ENCODE peak calls at places on chromosomes 11 and 22, in four cellular contexts. One of them, this sample, is unnamed.

GRCh38 chr22:38164578-38164953 is 17.1 kb downstream of the PLA2G6 start:
- DNase-seq in HepG2: no peak
- DNase-seq in HEK293T: no peak
- DNase-seq in GM12878: no peak
- DNase-seq in this sample: no peak

GRCh38 chr11:64356498-64357411 is 2.2 kb upstream of the RPS6KA4 start:
- DNase-seq in HepG2: peak; percentile 65
- DNase-seq in HEK293T: peak; percentile 80
- DNase-seq in GM12878: no peak
- DNase-seq in this sample: no peak

GRCh38 chr22:49964493-49965290 is 4.1 kb downstream of the PIM3 start:
- DNase-seq in HepG2: no peak
- DNase-seq in HEK293T: no peak
- DNase-seq in GM12878: no peak
- DNase-seq in this sample: peak; percentile 51

GRCh38 chr11:111788051-111788450 is 21.9 kb upstream of the PPP2R1B start:
- DNase-seq in HepG2: no peak
- DNase-seq in HEK293T: no peak
- DNase-seq in GM12878: no peak
- DNase-seq in this sample: no peak

GRCh38 chr11:95242990-95243590 is 12.1 kb upstream of the SESN3 start:
- DNase-seq in HepG2: no peak
- DNase-seq in HEK293T: no peak
- DNase-seq in GM12878: no peak
- DNase-seq in this sample: no peak

GRCh38 chr22:49936018-49936972 is 17.9 kb downstream of the CRELD2 start:
- DNase-seq in HepG2: peak; percentile 93
- DNase-seq in HEK293T: peak; percentile 35
- DNase-seq in GM12878: peak; percentile 69
- DNase-seq in this sample: peak; percentile 79

GRCh38 chr22:49957826-49958461 is 2.6 kb upstream of the PIM3 start:
- DNase-seq in HepG2: no peak
- DNase-seq in HEK293T: no peak
- DNase-seq in GM12878: no peak
- DNase-seq in this sample: no peak

GRCh38 chr22:26589367-26589844 is 526 bp downstream of the TPST2 start:
- DNase-seq in HepG2: no peak
- DNase-seq in HEK293T: peak; percentile 63
- DNase-seq in GM12878: no peak
- DNase-seq in this sample: no peak

DNA sequence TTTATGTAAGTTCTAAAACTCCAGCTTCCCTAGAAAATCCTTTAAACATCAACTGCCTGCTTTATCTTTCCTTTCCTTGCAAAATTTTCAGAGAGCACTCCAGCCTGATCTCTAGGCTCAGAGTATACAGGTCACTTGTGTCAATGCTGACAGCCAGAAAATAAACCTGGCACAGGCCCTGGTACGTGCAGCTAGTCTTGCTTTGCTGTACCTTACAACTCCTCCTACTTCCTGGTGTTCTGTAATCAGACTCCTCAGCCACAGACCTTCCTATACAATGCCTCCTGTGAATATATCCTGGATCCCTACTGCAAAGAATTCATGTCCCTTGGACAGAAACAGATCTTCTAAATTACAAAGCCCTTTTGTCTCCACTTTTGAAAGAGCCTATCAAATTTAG is 24.2 kb upstream of the TMEM123 start:
- DNase-seq in HepG2: peak; percentile 95
- DNase-seq in HEK293T: peak; percentile 29
- DNase-seq in GM12878: no peak
- DNase-seq in this sample: no peak
- TF ChIP-seq SUZ12 in HepG2: no peak
- TF ChIP-seq SUZ12 in HEK293T: no peak
- TF ChIP-seq SUZ12 in GM12878: no peak
- TF ChIP-seq SUZ12 in this sample: no peak

GRCh38 chr22:18059473-18059872 is 18.3 kb upstream of the PEX26 start:
- DNase-seq in HepG2: no peak
- DNase-seq in HEK293T: no peak
- DNase-seq in GM12878: no peak
- DNase-seq in this sample: no peak

GRCh38 chr22:18059991-18060390 is 17.8 kb upstream of the PEX26 start:
- DNase-seq in HepG2: no peak
- DNase-seq in HEK293T: no peak
- DNase-seq in GM12878: no peak
- DNase-seq in this sample: no peak

GRCh38 chr22:18058770-18059169 is 19.0 kb upstream of the PEX26 start:
- DNase-seq in HepG2: no peak
- DNase-seq in HEK293T: no peak
- DNase-seq in GM12878: no peak
- DNase-seq in this sample: no peak

GRCh38 chr22:18062421-18062820 is 15.4 kb upstream of the PEX26 start:
- DNase-seq in HepG2: no peak
- DNase-seq in HEK293T: no peak
- DNase-seq in GM12878: no peak
- DNase-seq in this sample: no peak

DNA sequence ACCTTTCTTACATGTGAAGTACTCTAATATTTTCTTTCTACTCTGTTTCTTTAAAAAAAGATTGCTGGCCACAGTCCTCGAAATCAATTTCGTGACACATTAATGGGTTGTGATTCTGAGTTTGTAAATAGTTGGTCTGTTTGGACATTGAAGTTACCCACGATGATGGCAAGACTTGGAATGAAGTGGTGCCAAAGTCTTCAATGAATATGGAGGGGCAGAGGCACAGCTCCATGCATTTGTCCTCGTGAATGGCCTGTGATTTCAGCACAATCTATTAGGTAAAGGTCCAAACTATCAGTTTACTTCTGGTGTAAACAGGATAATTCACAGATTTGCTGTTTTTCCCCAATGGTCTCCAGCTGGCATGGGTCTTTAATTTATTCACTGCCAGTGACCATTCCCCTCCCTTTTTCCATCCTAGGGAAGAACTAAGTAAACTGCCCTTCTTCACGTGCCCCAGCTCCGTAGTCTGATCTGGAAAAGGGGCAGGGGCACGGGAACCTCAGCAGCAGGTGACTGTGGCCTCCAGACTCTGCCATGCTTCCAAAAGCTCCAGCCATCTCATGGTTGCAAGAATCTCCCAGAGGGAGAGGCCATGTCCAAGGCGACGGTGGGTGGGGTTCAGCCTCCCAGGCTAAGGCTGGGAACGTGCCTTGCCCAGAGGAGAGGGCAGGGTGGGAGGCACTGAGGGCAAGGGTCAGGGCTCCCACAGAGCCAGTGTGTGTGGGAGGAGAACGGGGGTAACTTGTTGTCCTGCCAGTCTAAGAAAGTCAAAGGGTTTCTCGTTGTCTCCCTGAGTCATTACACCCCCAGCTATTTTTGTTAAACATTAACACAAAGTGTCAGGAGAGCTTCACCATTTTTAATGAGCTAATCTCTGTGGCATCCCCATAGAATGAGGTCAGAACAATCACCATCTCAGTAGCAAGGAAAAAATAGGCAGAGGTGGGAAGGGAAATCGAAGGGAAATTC is 16.9 kb upstream of the PEX26 start:
- DNase-seq in HepG2: peak; percentile 88
- DNase-seq in HEK293T: no peak
- DNase-seq in GM12878: no peak
- DNase-seq in this sample: no peak
- TF ChIP-seq SUZ12 in HepG2: no peak
- TF ChIP-seq SUZ12 in HEK293T: no peak
- TF ChIP-seq SUZ12 in GM12878: no peak
- TF ChIP-seq SUZ12 in this sample: no peak

DNA sequence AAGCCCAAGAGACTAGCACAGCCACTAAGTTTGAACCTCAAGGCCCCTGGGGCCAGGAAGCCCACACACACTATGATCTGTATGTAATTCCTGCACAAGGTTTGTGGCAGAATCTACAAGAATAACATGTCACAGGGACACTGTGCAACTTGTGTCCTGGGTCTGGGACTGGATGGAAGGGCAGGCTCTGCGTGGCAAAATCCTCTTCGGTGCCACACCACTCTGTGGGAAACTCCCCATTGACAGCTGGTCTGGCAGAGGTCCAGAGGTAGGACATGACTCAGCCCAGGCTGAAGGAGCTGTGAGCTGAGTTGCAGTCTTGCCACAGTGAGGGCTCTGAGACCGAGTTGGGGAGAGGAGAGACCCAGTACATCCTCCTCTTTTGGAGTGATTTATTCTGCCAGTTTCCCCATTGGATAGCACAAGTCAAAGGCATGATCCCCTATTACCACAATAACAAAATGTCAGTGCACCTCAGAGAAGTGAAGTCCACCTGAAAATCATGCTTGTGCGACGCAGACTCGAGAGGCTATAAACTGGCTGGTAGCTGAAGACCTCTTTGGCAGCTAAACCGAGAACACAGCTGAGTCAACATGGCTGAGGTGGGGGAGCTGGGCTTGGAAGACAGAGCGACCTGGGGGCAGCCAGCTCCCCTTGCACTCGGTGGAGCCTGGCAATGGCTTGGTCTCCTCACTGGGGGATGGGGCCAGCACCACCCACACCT is 23.3 kb upstream of the SERPIND1 start:
- DNase-seq in HepG2: no peak
- DNase-seq in HEK293T: no peak
- DNase-seq in GM12878: peak; percentile 59
- DNase-seq in this sample: no peak
- TF ChIP-seq SUZ12 in HepG2: no peak
- TF ChIP-seq SUZ12 in HEK293T: no peak
- TF ChIP-seq SUZ12 in GM12878: no peak
- TF ChIP-seq SUZ12 in this sample: no peak

GRCh38 chr22:24440718-24441405 is 13.5 kb downstream of the ADORA2A start:
- DNase-seq in HepG2: no peak
- DNase-seq in HEK293T: no peak
- DNase-seq in GM12878: no peak
- DNase-seq in this sample: no peak
- TF ChIP-seq SUZ12 in HepG2: no peak
- TF ChIP-seq SUZ12 in HEK293T: no peak
- TF ChIP-seq SUZ12 in GM12878: no peak
- TF ChIP-seq SUZ12 in this sample: no peak

GRCh38 chr11:125123947-125124633 is 12.7 kb upstream of the TMEM218 start:
- DNase-seq in HepG2: peak; percentile 73
- DNase-seq in HEK293T: peak; percentile 61
- DNase-seq in GM12878: no peak
- DNase-seq in this sample: no peak
- TF ChIP-seq SUZ12 in HepG2: no peak
- TF ChIP-seq SUZ12 in HEK293T: no peak
- TF ChIP-seq SUZ12 in GM12878: no peak
- TF ChIP-seq SUZ12 in this sample: no peak

GRCh38 chr11:59173964-59174663 is 2.2 kb downstream of the DTX4 start:
- DNase-seq in HepG2: peak; percentile 89
- DNase-seq in HEK293T: no peak
- DNase-seq in GM12878: no peak
- DNase-seq in this sample: no peak

GRCh38 chr11:59174664-59175033 is 2.7 kb downstream of the DTX4 start:
- DNase-seq in HepG2: peak; percentile 68
- DNase-seq in HEK293T: no peak
- DNase-seq in GM12878: no peak
- DNase-seq in this sample: no peak

GRCh38 chr11:59173080-59173963 is 1.4 kb downstream of the DTX4 start:
- DNase-seq in HepG2: peak; percentile 13
- DNase-seq in HEK293T: no peak
- DNase-seq in GM12878: no peak
- DNase-seq in this sample: no peak

GRCh38 chr11:59172345-59173079 is 580 bp downstream of the DTX4 start:
- DNase-seq in HepG2: peak; percentile 10
- DNase-seq in HEK293T: peak; percentile 15
- DNase-seq in GM12878: peak; percentile 60
- DNase-seq in this sample: peak; percentile 72

DNA sequence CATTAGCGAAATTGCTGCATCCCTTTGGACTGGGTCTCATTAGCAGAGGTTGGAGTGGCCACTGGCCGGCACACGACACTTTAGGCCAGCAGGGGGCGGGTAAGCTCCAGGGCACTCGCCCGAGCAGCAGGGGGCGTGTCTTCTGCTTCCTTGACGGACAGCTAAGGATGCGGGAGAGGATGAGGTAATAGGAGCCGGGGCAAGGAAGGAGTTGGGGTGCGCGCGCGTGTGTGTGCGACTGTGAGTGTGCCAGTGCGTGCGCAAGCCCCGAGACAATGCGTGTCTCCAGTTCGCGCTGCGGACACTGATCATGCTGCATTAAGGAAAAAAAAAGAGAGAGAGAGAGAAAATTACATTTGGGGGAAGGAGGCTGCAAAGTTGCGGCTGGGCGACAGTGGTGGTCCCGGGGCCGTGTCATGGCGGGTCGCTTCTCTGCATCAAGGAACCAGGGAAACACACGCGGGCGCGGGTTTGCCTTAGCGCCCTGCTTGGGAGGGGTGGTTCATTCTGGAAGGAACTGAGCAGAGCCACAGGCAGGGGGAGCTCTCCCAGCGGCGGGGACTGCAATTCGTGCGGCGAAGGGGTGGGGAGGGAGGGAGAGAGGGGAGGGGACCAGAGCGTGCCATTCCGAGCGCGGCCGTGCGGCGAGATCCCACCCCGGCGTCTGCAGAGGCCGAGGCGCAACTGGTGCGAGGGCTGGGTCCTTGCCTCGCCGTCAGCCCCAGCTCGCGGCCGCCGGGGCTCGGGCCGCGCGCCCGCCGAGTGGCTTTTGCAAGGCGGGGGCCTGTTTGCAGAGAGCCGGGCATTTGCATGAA is at the start of gene DTX4:
- DNase-seq in HepG2: peak; percentile 81
- DNase-seq in HEK293T: peak; percentile 85
- DNase-seq in GM12878: peak; percentile 57
- DNase-seq in this sample: peak; percentile 95
- TF ChIP-seq SUZ12 in HepG2: no peak
- TF ChIP-seq SUZ12 in HEK293T: no peak
- TF ChIP-seq SUZ12 in GM12878: no peak
- TF ChIP-seq SUZ12 in this sample: peak; percentile 22

GRCh38 chr11:13009921-13010736 is 1.0 kb downstream of the RASSF10 start:
- DNase-seq in HepG2: no peak
- DNase-seq in HEK293T: no peak
- DNase-seq in GM12878: no peak
- DNase-seq in this sample: peak; percentile 17
- TF ChIP-seq SUZ12 in HepG2: no peak
- TF ChIP-seq SUZ12 in HEK293T: no peak
- TF ChIP-seq SUZ12 in GM12878: no peak
- TF ChIP-seq SUZ12 in this sample: peak; percentile 87

This sample was measured in H1.